ENCODE peak calls at places on chromosomes 7 and 10, in seven cellular contexts. J is left lung, T is heart right ventricle, D is Peyer's patch, U is K562, Z is heart left ventricle, C is fibroblast of lung. M is an unnamed sample.

GRCh38 chr7:175955-176354 is 16.4 kb upstream of the FAM20C start:
- DNase-seq in J (no peak), Z (no peak), U (no peak), T (no peak), C (no peak), D (no peak), M (no peak)

GRCh38 chr10:116809528-116810500 is 39.5 kb upstream of the ENO4 start:
- DNase-seq in J (no peak), Z (no peak), D (no peak), T (peak), C (no peak), U (peak), M (no peak)

GRCh38 chr10:33211123-33211878 is 123.2 kb downstream of the NRP1 start:
- DNase-seq in C (peak), T (peak), U (no peak), D (no peak), J (no peak), Z (peak), M (no peak)

GRCh38 chr7:41146423-41146822 is 556.5 kb downstream of the INHBA start:
- DNase-seq in J (no peak), C (no peak), T (no peak), D (no peak), U (no peak), Z (no peak), M (no peak)

GRCh38 chr10:52376665-52377354 is 62.7 kb downstream of the DKK1 start:
- DNase-seq in U (no peak), J (no peak), T (no peak), D (no peak), Z (no peak), C (peak), M (no peak)

GRCh38 chr7:8078418-8078817 is 109.8 kb downstream of the GLCCI1 start:
- DNase-seq in D (no peak), Z (no peak), J (no peak), C (no peak), U (no peak), T (no peak), M (no peak)

GRCh38 chr10:77620731-77621130 is 16.9 kb downstream of the KCNMA1 start:
- DNase-seq in T (no peak), Z (no peak), U (no peak), J (no peak), C (no peak), D (no peak), M (no peak)

GRCh38 chr10:70174058-70174741 is 3.9 kb upstream of the SAR1A start:
- DNase-seq in Z (no peak), C (peak), J (no peak), T (no peak), U (peak), D (peak), M (no peak)

GRCh38 chr10:49397036-49397999 is 1.4 kb upstream of the DRGX start:
- DNase-seq in D (no peak), U (no peak), Z (no peak), T (no peak), J (no peak), C (no peak), M (no peak)
- H3K27ac ChIP-seq in D (no peak), U (no peak), Z (no peak), T (no peak), J (no peak), C (no peak), M (no peak)

DNA sequence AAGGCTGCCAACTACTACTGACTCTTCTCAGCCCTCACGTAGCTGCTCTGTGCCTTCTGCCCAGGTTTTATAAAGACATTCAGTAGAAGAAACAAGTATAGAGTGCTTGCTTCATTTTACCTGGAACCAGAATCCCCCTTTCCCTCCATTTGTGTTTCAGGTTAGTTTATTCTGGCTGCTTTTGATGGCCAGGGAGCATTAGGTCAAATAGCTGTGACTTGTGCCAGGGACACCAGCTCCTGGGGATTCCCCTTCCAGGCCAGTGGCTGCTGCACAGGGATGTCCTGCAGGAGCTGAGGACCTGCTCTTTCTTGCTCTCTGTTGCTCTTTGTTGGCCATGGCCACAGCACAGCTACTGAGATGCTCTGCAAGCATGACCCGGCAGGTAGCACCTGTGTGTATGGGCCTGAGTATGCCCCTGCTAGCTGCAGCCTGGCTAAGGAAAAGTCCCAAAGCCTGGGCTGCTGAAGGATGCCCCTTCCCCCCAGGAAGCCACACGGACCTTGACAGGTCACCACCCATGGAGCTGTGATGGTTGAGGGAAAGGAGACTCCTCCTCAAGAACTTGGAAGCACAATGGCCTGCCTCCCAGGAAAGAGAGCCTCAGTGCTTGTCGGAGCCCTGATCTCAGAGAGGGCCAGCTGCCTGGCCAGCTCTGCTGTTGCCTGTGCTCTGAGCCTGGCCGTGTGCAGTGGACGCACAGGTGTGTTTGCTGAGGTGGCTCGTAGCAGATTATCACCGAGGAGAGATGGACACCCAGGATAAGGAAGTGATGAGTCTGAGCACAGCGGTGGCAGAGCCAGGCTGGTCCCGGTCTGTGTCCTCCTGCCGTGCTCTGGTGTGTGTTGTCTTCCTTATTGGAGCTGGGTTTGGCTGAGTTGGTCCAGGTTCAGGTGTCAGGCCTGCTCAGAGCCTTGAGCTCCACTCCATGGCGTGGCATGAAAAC is 208.7 kb downstream of the EBF3 start:
- DNase-seq in U (no peak), J (peak), D (peak), C (no peak), Z (no peak), T (no peak), M (no peak)
- H3K4me3 ChIP-seq in U (no peak), J (no peak), D (no peak), C (no peak), Z (no peak), T (no peak), M (no peak)

GRCh38 chr7:18526368-18526878 is 30.9 kb downstream of the HDAC9 start:
- DNase-seq in Z (no peak), D (no peak), J (no peak), U (no peak), C (no peak), T (no peak), M (no peak)
- H3K27ac ChIP-seq in Z (no peak), D (no peak), J (no peak), U (no peak), C (no peak), T (no peak), M (no peak)

DNA sequence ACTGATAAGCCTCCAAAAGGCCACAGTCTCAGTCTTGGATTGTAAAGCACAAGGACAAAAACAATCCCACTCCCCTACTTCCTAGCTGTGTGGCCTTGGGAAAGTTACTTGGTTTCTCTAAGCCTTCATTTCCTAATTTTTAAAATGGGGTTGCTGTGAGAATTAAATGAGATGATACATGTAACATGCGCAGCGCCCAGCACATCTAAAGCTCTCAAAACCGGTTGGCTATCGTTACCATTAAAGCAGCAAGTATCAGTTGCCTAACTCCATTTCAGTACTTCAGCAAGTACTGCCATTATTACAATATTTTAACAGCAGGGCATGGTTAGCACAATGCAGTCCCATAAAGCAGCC is 1.9 kb downstream of the NRCAM start:
- DNase-seq in C (no peak), D (no peak), J (no peak), T (no peak), U (no peak), Z (no peak), M (no peak)
- H3K4me3 ChIP-seq in C (no peak), D (no peak), J (peak), T (peak), U (no peak), Z (peak), M (peak)

M was measured in WERI-Rb-1.